ENCODE peak calls at places on chromosome 6, in four cellular contexts. F, S, R and E are unnamed samples. For H3K36me3 and H3K4me1, the result is how much of the 10 kb centered on the place peaks cover.

GRCh38 chr6:6795396-6795795 is 206.9 kb downstream of the LY86 start:
- DNase-seq in F (no peak), S (no peak), R (no peak), E (no peak)

GRCh38 chr6:99130897-99131873 is 183.4 kb upstream of the FBXL4 start:
- DNase-seq in F (no peak), S (no peak), R (no peak), E (no peak)

GRCh38 chr6:141097471-141097870 is 1035.3 kb upstream of the GJE1 start:
- DNase-seq in F (no peak), S (no peak), R (no peak), E (no peak)

GRCh38 chr6:66865771-66866170 is 1158.7 kb upstream of the EYS start:
- DNase-seq in F (no peak), S (no peak), R (no peak), E (no peak)

GRCh38 chr6:159826004-159826403 is 25.9 kb downstream of the PNLDC1 start:
- DNase-seq in F (no peak), S (no peak), R (no peak), E (no peak)

GRCh38 chr6:134979142-134979541 is 29.2 kb upstream of the ALDH8A1 start:
- DNase-seq in F (no peak), S (no peak), R (no peak), E (no peak)

GRCh38 chr6:25876203-25876602 is 2.2 kb upstream of the SLC17A3 start:
- DNase-seq in F (no peak), S (no peak), R (no peak), E (no peak)

GRCh38 chr6:138004423-138005287 is 102.6 kb downstream of the PERP start:
- DNase-seq in F (no peak), S (no peak), R (no peak), E (peak)

GRCh38 chr6:154805288-154805911 is 72.2 kb downstream of the SCAF8 start:
- DNase-seq in F (no peak), S (no peak), R (no peak), E (peak)

GRCh38 chr6:97726378-97726777 is 443.4 kb upstream of the MMS22L start:
- DNase-seq in F (no peak), S (no peak), R (no peak), E (no peak)

GRCh38 chr6:150001295-150001990 is 23.9 kb downstream of the RAET1L start:
- DNase-seq in F (no peak), S (no peak), R (no peak), E (no peak)

GRCh38 chr6:154197176-154197850 is 158.3 kb downstream of the OPRM1 start:
- DNase-seq in F (no peak), S (no peak), R (no peak), E (no peak)

GRCh38 chr6:104109806-104110205 is 749.9 kb downstream of the HACE1 start:
- DNase-seq in F (no peak), S (no peak), R (no peak), E (no peak)

GRCh38 chr6:14871196-14871595 is 374.7 kb upstream of the JARID2 start:
- DNase-seq in F (no peak), S (no peak), R (no peak), E (no peak)

GRCh38 chr6:2938004-2938631 is 33.2 kb downstream of the SERPINB6 start:
- DNase-seq in F (no peak), S (peak), R (no peak), E (no peak)

GRCh38 chr6:134802426-134803058 is 147.4 kb downstream of the ALDH8A1 start:
- DNase-seq in F (no peak), S (no peak), R (no peak), E (no peak)

GRCh38 chr6:133512410-133513016 is 271.4 kb downstream of the EYA4 start:
- DNase-seq in F (peak), S (no peak), R (peak), E (peak)

GRCh38 chr6:144543006-144543871 is 258.1 kb downstream of the UTRN start:
- DNase-seq in F (no peak), S (no peak), R (no peak), E (no peak)

GRCh38 chr6:38391909-38392614 is 247.7 kb downstream of the BTBD9 start:
- DNase-seq in F (no peak), S (no peak), R (no peak), E (no peak)

GRCh38 chr6:159880412-159880811 is 10.4 kb upstream of the MAS1 start:
- DNase-seq in F (no peak), S (no peak), R (no peak), E (no peak)

GRCh38 chr6:78867020-78867369 is 356 bp upstream of the IRAK1BP1 start:
- DNase-seq in F (no peak), S (no peak), R (peak), E (no peak)

GRCh38 chr6:25756382-25757354 is 2.1 kb downstream of the SLC17A4 start:
- DNase-seq in F (no peak), S (no peak), R (no peak), E (no peak)

GRCh38 chr6:113995632-113996031 is 24.7 kb upstream of the HDAC2 start:
- DNase-seq in F (no peak), S (no peak), R (no peak), E (peak)

GRCh38 chr6:43258807-43259686 is 15.8 kb downstream of the TTBK1 start:
- DNase-seq in F (no peak), S (peak), R (no peak), E (no peak)

GRCh38 chr6:92446052-92446451 is 973.3 kb downstream of the EPHA7 start:
- DNase-seq in F (no peak), S (no peak), R (no peak), E (no peak)

GRCh38 chr6:151475653-151476523 is 17.9 kb upstream of the CCDC170 start:
- DNase-seq in F (peak), S (no peak), R (no peak), E (peak)

DNA sequence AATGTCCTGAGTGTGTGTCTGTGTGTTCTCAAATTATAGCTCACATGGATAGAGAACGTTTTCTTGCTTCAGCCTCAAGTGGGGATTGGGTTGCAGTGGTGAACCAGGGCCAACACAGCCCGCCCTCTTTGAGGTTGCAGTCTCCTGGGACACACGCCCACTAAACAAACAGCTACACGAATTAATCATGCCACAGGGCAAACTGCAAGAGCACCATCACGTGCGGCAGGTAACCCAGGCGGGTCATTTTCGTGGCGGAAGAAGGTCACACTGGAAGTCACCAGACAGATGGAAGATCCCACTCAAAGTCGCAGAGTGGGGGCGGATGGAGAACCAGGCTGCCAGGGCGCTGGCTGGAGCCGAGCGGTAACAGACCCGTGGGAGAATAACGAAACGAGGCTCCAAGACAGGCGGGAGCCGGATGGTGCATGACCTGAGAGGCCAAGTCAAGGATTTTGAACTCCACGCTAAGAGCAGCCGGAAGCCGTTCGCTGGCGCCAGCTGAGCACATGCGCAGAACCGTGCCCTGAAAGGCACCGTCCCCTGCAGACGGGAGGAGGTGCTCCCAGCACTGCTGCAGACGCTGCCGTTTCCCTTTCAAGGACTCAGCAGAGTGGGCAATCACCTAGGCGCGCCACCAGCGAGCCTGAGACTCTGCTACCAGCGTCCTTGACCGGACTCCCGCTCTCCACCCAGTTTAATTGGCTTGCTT is 10.7 kb downstream of the DLL1 start:
- DNase-seq in F (peak), S (peak), R (no peak), E (no peak)
- H3K4me3 ChIP-seq in F (no peak), S (peak), R (peak), E (no peak)

DNA sequence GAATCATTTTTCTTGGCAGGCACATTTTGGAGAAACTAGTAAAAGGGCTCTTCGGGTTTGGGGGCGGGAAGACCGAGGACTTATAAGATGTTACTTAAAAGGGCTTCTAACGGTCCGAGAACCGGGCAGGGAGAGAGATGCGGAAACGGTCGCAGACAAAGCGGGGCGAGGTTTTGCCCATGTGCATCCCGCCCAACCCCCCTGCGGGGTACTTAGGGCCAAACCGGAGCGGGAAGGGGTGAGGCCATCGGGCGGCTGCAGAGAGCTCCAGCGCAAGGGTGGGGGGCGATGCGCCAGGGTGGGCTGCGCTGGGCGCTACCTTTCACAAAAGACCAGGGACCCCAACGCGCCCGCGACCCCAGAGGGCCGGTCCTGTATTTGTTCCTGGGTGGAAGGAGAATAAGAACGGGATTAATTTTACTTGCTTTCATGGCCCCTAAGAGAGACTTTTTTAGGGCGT is 616 bp downstream of the TUBB start:
- DNase-seq in F (peak), S (peak), R (peak), E (peak)
- H3K36me3 ChIP-seq in F (under half), S (under half), R (under half), E (half or more)

DNA sequence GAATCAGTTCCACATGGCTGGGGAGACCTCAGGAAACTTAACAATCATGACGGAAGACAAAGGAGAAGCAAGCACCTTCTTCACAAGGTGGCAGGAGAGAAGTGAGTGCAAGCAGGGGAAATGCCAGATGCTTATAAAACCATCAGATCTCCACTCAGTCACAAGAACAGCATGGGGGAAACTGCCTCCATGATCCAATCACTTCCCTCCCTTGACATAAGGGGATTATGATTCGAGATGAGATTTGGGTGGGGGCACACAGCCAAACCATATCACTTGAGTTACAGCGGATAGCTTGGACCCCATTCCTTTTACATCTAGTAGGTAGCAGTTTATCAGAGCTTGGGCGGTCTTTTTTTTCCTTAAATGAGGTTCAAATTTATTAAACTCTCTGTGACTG is 19.1 kb downstream of the AFDN start:
- DNase-seq in F (no peak), S (no peak), R (no peak), E (no peak)
- H3K4me1 ChIP-seq in F (half or more), S (under half), R (under half), E (under half)

DNA sequence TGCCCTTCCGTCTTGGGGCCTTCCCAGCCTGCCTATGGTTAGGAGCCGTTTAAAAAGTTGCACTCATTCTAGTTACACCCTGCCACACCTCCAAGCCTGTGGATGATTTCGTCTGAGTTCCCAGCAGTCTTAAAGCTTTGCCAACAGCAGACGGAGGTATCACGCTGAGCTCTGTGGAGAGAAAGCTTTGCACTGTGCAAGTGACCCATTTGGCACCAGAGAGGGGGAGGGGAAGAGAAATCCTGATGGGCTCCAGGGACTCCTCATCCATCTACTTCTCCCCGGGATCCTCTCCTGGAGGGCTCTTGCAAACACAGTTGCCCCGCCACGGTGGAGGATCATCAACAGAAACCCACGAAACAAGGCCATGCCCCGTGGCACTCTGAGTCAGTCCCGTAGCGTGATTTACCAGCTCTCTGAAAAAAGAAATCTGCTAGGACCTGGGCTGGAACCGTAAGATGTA is 98.8 kb upstream of the CITED2 start:
- DNase-seq in F (peak), S (no peak), R (peak), E (no peak)
- H3K4me3 ChIP-seq in F (no peak), S (no peak), R (no peak), E (no peak)

DNA sequence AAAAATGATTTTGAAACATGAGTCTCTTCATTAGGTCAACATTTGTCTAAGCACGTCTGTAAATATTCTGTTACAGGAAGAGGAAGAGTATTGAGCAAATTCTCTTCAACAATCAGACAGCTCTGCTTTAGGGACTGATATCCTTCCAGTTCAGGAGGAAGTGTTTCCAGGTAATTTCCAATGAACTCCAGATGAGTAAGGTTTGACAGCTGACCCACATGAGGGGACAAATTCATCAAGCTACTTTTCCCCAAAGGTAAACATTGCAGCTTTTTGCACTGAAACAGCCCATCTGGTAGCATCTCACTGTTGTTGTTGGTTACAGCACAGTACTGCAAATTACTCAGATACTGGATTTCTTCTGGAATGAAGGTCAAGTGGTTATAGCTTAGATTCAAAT is 18.1 kb downstream of the ENPP1 start:
- DNase-seq in F (no peak), S (no peak), R (no peak), E (no peak)
- H3K36me3 ChIP-seq in F (under half), S (under half), R (under half), E (under half)

GRCh38 chr6:41547799-41548097 is 1.6 kb downstream of the FOXP4 start:
- DNase-seq in F (no peak), S (no peak), R (no peak), E (no peak)
- H3K4me1 ChIP-seq in F (half or more), S (under half), R (half or more), E (under half)

DNA sequence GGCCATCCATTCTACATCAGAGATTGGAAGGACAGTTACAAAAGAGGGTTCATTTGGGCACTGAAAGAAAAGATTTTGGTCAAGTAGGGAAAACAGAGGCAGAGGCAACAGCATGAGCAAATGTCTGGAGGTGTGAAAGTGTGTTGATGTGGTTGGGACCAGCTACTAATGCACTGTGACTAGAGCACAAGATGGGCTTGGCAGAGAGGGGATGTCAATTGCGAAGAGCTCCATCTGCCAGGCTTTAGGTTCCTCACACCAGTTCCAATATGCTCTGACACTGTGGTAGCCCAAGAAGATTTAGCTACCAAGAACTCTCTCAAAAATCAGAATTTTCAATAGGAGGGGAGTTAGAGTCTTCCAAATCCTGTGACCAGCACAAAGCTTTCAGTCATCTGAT is 42.1 kb downstream of the TRAF3IP2 start:
- DNase-seq in F (no peak), S (no peak), R (no peak), E (no peak)
- H3K4me3 ChIP-seq in F (no peak), S (no peak), R (no peak), E (no peak)

DNA sequence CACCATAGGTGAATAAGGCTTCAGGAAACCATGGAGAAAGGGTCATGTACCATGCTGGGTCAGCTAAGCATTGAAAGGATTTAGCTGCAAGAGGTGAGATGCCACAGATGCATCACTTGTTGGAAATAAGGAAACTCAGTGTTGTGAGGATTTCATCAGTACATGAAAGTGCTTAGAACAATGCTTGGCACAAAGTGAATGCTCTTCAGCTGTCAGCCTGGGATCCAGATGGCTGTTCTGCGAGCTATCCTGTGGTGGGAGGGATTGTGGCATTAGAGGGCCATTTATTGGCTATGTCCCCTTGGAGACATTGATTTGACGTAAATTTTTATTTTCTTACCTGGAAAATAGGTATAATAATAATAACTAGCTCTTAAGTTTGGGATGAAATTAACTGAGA is 53.0 kb downstream of the ELOVL2 start:
- DNase-seq in F (no peak), S (no peak), R (no peak), E (no peak)
- H3K36me3 ChIP-seq in F (under half), S (under half), R (under half), E (under half)